ENCODE peak calls at places on chromosomes 16 and 17, in eight cellular contexts. T is lower leg skin, G is fibroblast of the aortic adventitia, V is psoas muscle, E is right lobe of liver, I is uterus, D is esophagus squamous epithelium, K is fibroblast of lung. O is an unnamed sample.

GRCh38 chr17:511001-511690 is 158.5 kb upstream of the RPH3AL start:
- DNase-seq in G (peak; percentile 81), I (peak; percentile 54), T (no peak), E (no peak), K (peak; percentile 83), D (no peak), V (peak; percentile 47), O (peak; percentile 80)

GRCh38 chr17:10197721-10198508 is 491 bp downstream of the GAS7 start:
- DNase-seq in G (no peak), K (no peak), E (no peak), T (no peak), D (no peak), V (peak; percentile 19), I (no peak), O (no peak)

GRCh38 chr17:75773121-75773807 is 8.3 kb upstream of the GALK1 start:
- DNase-seq in I (peak; percentile 14), E (peak; percentile 44), V (no peak), D (no peak), K (no peak), T (peak; percentile 85), G (no peak), O (no peak)

GRCh38 chr16:10828851-10829331 is 10.3 kb upstream of the TVP23A start:
- DNase-seq in E (peak; percentile 94), T (peak; percentile 97), V (peak; percentile 93), I (peak; percentile 95), K (peak; percentile 86), G (peak; percentile 98), D (no peak), O (peak; percentile 76)

GRCh38 chr17:79612468-79613194 is 1.8 kb upstream of the RBFOX3 start:
- DNase-seq in D (no peak), G (peak; percentile 4), E (no peak), T (no peak), V (no peak), K (peak; percentile 8), I (no peak), O (peak; percentile 25)

GRCh38 chr16:588639-588888 is 1.3 kb upstream of the RAB40C start:
- DNase-seq in E (no peak), K (peak; percentile 76), D (no peak), I (peak; percentile 42), T (no peak), G (peak; percentile 62), V (no peak), O (peak; percentile 57)

GRCh38 chr17:3011891-3012290 is 51.5 kb downstream of the OR1D5 start:
- DNase-seq in D (no peak), T (no peak), I (no peak), G (no peak), K (no peak), E (no peak), V (no peak), O (no peak)

GRCh38 chr17:66915792-66916191 is 48.7 kb upstream of the CACNG4 start:
- DNase-seq in T (no peak), K (no peak), E (no peak), I (no peak), V (no peak), G (no peak), D (no peak), O (no peak)

GRCh38 chr17:32610027-32610650 is 123.3 kb downstream of the CDK5R1 start:
- DNase-seq in K (no peak), G (no peak), T (no peak), V (no peak), D (no peak), E (no peak), I (no peak), O (no peak)

GRCh38 chr17:51371732-51372151 is 111.4 kb downstream of the UTP18 start:
- DNase-seq in D (no peak), G (peak; percentile 27), K (peak; percentile 21), I (no peak), E (peak; percentile 59), T (no peak), V (no peak), O (peak; percentile 22)

GRCh38 chr17:48202945-48203344 is 95.4 kb downstream of the SNX11 start:
- DNase-seq in D (no peak), E (no peak), K (no peak), I (no peak), G (no peak), T (no peak), V (no peak), O (no peak)

GRCh38 chr16:69579783-69580182 is 14.0 kb downstream of the NFAT5 start:
- DNase-seq in I (no peak), G (no peak), E (no peak), V (no peak), K (no peak), T (no peak), D (no peak), O (no peak)

GRCh38 chr16:76639685-76640289 is 362.6 kb downstream of the CNTNAP4 start:
- DNase-seq in G (peak; percentile 7), I (no peak), E (peak; percentile 62), T (no peak), V (no peak), D (no peak), K (peak; percentile 0), O (no peak)

GRCh38 chr17:79537061-79537460 is 73.8 kb downstream of the RBFOX3 start:
- DNase-seq in D (no peak), V (no peak), E (no peak), K (no peak), G (no peak), T (no peak), I (no peak), O (no peak)

GRCh38 chr16:66521951-66522771 is 27.8 kb downstream of the TK2 start:
- DNase-seq in D (no peak), G (peak; percentile 27), E (peak; percentile 67), V (no peak), I (no peak), K (peak; percentile 99), T (peak; percentile 88), O (peak; percentile 62)

GRCh38 chr16:25177831-25178688 is 38.7 kb upstream of the AQP8 start:
- DNase-seq in I (no peak), T (no peak), V (no peak), G (no peak), K (no peak), D (no peak), E (peak; percentile 69), O (no peak)

GRCh38 chr17:6857336-6857735 is 25.8 kb upstream of the TEKT1 start:
- DNase-seq in G (no peak), V (no peak), D (no peak), I (no peak), T (no peak), K (no peak), E (no peak), O (no peak)

DNA sequence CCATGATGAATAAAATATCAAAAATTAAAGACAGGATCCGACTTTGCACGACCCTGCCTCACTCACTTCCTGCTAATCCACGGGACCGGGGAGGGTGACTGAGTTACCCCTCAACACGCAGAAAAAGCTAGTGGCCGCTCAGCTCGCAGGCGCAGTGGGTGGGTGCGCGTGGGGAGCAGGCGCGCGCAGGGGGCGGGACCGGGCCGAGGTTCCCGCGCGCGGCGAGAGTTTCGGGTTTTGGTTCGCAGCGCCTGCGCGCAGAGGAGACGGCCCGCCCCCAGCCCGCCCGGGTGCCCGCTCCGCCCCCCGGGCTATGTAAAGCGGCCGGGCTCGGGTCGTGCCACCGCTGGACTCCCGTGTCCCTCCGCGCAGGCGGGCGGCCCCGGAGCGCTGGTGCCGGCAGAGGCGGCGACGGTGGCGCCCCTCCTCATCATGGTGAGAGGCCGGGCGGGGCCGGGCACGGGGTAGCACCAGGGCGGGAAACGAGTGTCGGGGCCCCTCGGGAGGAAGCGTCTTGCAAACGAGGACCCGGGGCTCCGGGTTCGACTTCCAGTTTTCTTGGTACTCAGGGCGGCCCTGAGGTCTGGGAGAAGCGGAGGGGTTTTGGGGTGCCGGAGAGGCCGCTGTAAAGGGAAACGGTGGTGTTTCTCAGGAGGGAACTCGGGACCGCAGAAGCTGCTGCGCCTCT is at the start of gene CNP:
- DNase-seq in T (peak; percentile 98), I (peak; percentile 92), V (peak; percentile 93), G (peak; percentile 83), D (peak; percentile 40), E (peak; percentile 94), K (peak; percentile 90), O (peak; percentile 98)
- TF ChIP-seq CTCF in T (no peak), I (no peak), V (no peak), G (no peak), D (no peak), E (no peak), K (no peak), O (no peak)

GRCh38 chr16:54282923-54283734 is 3.5 kb downstream of the IRX3 start:
- DNase-seq in I (no peak), G (no peak), E (no peak), V (no peak), K (no peak), D (no peak), T (peak; percentile 87), O (no peak)

GRCh38 chr16:54284931-54285413 is 1.6 kb downstream of the IRX3 start:
- DNase-seq in G (peak; percentile 25), I (no peak), K (peak; percentile 14), T (no peak), V (no peak), E (no peak), D (no peak), O (peak; percentile 30)

GRCh38 chr16:54283735-54284318 is 2.8 kb downstream of the IRX3 start:
- DNase-seq in G (peak; percentile 38), D (no peak), T (peak; percentile 85), E (no peak), V (no peak), K (no peak), I (no peak), O (no peak)

GRCh38 chr16:54285414-54286066 is 1.0 kb downstream of the IRX3 start:
- DNase-seq in I (no peak), G (peak; percentile 43), T (peak; percentile 93), E (no peak), K (peak; percentile 39), V (no peak), D (no peak), O (peak; percentile 53)

DNA sequence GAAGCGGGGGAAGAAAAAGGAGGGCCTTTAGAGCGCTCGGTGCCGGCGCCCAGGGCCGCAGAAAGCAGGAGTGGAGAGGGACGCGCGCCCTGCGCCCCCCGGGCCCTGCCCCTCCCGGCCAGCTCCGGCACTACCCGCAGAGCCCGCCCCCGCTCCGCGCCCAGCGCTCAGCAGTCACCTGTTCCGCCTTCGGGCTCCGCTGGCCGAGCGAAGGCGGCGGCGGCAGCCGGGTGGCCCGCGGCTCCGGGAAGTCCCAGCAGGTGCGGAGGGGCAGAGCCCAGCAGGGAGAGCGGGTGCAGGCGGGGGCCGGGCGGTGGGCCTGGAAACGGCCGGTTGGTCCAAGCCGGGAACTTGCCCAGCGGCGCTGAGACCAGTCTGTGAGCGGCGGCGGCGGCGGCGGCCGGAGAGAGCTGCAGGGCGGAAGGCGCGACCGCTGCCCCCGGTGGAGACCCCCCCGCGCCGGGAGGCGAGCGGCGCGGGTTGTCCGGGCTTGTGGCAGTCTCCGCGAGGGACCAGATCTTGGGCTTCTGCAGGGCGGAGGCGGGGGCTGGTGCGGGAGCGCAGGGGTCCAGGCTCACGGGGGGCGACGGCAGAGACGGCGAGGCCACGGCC is 2.2 kb downstream of the IRX3 start:
- DNase-seq in K (peak; percentile 11), G (no peak), V (no peak), E (no peak), I (no peak), D (no peak), T (peak; percentile 87), O (no peak)
- H3K4me3 ChIP-seq in K (no peak overlapping the region), G (peak overlapping the region; percentile 76), V (peak overlapping the region; percentile 78), E (peak overlapping the region; percentile 23), I (no peak overlapping the region), D (peak overlapping the region; percentile 75), T (peak overlapping the region; percentile 75), O (peak overlapping the region; percentile 70)

GRCh38 chr17:50035421-50035879 is 20.5 kb upstream of the ITGA3 start:
- DNase-seq in I (no peak), G (no peak), K (no peak), E (no peak), V (no peak), D (no peak), T (peak; percentile 50), O (no peak)
- TF ChIP-seq CTCF in I (no peak), G (no peak), K (no peak), E (no peak), V (no peak), D (no peak), T (no peak), O (no peak)

GRCh38 chr17:63850401-63850800 is 7.9 kb upstream of the SMARCD2 start:
- DNase-seq in K (no peak), V (no peak), T (no peak), G (peak; percentile 32), I (no peak), E (no peak), D (no peak), O (no peak)
- H3K4me3 ChIP-seq in K (no peak overlapping the region), V (no peak overlapping the region), T (no peak overlapping the region), G (no peak overlapping the region), I (no peak overlapping the region), E (no peak overlapping the region), D (no peak overlapping the region), O (no peak overlapping the region)

O was measured in foreskin fibroblast.